ENCODE peak calls at places on chromosomes 5 and 9, in nine cellular contexts. One of them, this sample, is unnamed.

GRCh38 chr5:93519737-93520136 is 61.3 kb downstream of the NR2F1-AS1 start:
- DNase-seq in aorta: no peak
- DNase-seq in fibroblast of lung: peak; percentile 46
- DNase-seq in kidney epithelial cell: no peak
- DNase-seq in left ventricle myocardium inferior: no peak
- DNase-seq in CD8-positive, alpha-beta memory T cell: no peak
- DNase-seq in pancreas: no peak
- DNase-seq in brain microvascular endothelial cell: no peak
- DNase-seq in astrocyte of the cerebellum: no peak
- DNase-seq in this sample: no peak

GRCh38 chr9:116700882-116701836 is 14.1 kb downstream of the TRIM32 start:
- DNase-seq in brain microvascular endothelial cell: no peak
- DNase-seq in astrocyte of the cerebellum: no peak
- DNase-seq in fibroblast of lung: no peak
- DNase-seq in aorta: no peak
- DNase-seq in left ventricle myocardium inferior: no peak
- DNase-seq in pancreas: no peak
- DNase-seq in kidney epithelial cell: no peak
- DNase-seq in CD8-positive, alpha-beta memory T cell: no peak
- DNase-seq in this sample: no peak

GRCh38 chr5:132477784-132478497 is 12.6 kb downstream of the IRF1 start:
- DNase-seq in aorta: no peak
- DNase-seq in kidney epithelial cell: no peak
- DNase-seq in left ventricle myocardium inferior: peak; percentile 11
- DNase-seq in pancreas: no peak
- DNase-seq in astrocyte of the cerebellum: no peak
- DNase-seq in brain microvascular endothelial cell: no peak
- DNase-seq in fibroblast of lung: no peak
- DNase-seq in CD8-positive, alpha-beta memory T cell: no peak
- DNase-seq in this sample: no peak

GRCh38 chr5:123125172-123125508 is 36.1 kb downstream of the PRDM6 start:
- DNase-seq in pancreas: no peak
- DNase-seq in CD8-positive, alpha-beta memory T cell: no peak
- DNase-seq in left ventricle myocardium inferior: no peak
- DNase-seq in kidney epithelial cell: no peak
- DNase-seq in brain microvascular endothelial cell: no peak
- DNase-seq in astrocyte of the cerebellum: no peak
- DNase-seq in fibroblast of lung: peak; percentile 63
- DNase-seq in aorta: no peak
- DNase-seq in this sample: no peak

GRCh38 chr5:167158588-167158987 is 1132.9 kb upstream of the WWC1 start:
- DNase-seq in fibroblast of lung: no peak
- DNase-seq in astrocyte of the cerebellum: no peak
- DNase-seq in left ventricle myocardium inferior: no peak
- DNase-seq in pancreas: no peak
- DNase-seq in aorta: no peak
- DNase-seq in brain microvascular endothelial cell: no peak
- DNase-seq in CD8-positive, alpha-beta memory T cell: no peak
- DNase-seq in kidney epithelial cell: no peak
- DNase-seq in this sample: no peak

GRCh38 chr9:94983552-94983951 is 257.1 kb downstream of the AOPEP start:
- DNase-seq in kidney epithelial cell: no peak
- DNase-seq in brain microvascular endothelial cell: no peak
- DNase-seq in astrocyte of the cerebellum: no peak
- DNase-seq in left ventricle myocardium inferior: no peak
- DNase-seq in fibroblast of lung: no peak
- DNase-seq in aorta: no peak
- DNase-seq in pancreas: no peak
- DNase-seq in CD8-positive, alpha-beta memory T cell: no peak
- DNase-seq in this sample: no peak

GRCh38 chr5:168329302-168329701 is 37.9 kb downstream of the WWC1 start:
- DNase-seq in brain microvascular endothelial cell: no peak
- DNase-seq in pancreas: no peak
- DNase-seq in fibroblast of lung: no peak
- DNase-seq in left ventricle myocardium inferior: no peak
- DNase-seq in astrocyte of the cerebellum: no peak
- DNase-seq in CD8-positive, alpha-beta memory T cell: no peak
- DNase-seq in kidney epithelial cell: no peak
- DNase-seq in aorta: no peak
- DNase-seq in this sample: no peak

GRCh38 chr9:88481933-88482332 is 53.0 kb upstream of the NXNL2 start:
- DNase-seq in kidney epithelial cell: no peak
- DNase-seq in brain microvascular endothelial cell: no peak
- DNase-seq in aorta: no peak
- DNase-seq in left ventricle myocardium inferior: no peak
- DNase-seq in pancreas: no peak
- DNase-seq in CD8-positive, alpha-beta memory T cell: no peak
- DNase-seq in fibroblast of lung: no peak
- DNase-seq in astrocyte of the cerebellum: no peak
- DNase-seq in this sample: no peak

GRCh38 chr5:98927988-98928801 is 612 bp downstream of the CHD1 start:
- DNase-seq in astrocyte of the cerebellum: no peak
- DNase-seq in kidney epithelial cell: no peak
- DNase-seq in aorta: peak; percentile 81
- DNase-seq in pancreas: peak; percentile 83
- DNase-seq in fibroblast of lung: peak; percentile 65
- DNase-seq in left ventricle myocardium inferior: peak; percentile 74
- DNase-seq in CD8-positive, alpha-beta memory T cell: peak; percentile 45
- DNase-seq in brain microvascular endothelial cell: peak; percentile 26
- DNase-seq in this sample: peak; percentile 57

DNA sequence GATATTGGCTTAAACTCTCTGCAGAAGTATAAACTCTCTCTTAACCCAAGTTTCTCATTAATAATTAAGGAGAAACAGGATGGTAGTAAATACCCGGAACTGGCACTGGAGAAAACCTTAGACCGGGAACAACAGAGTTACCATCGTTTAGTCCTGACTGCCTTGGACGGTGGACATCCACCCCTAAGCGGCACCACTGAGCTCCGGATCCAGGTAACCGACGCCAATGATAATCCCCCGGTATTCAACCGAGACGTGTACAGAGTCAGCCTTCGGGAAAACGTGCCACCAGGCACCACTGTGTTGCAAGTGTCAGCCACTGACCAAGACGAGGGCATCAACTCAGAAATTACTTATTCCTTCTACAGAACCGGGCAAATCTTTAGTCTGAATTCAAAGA is 861 bp downstream of the PCDHGB5 start:
- DNase-seq in kidney epithelial cell: no peak
- DNase-seq in pancreas: no peak
- DNase-seq in fibroblast of lung: no peak
- DNase-seq in CD8-positive, alpha-beta memory T cell: no peak
- DNase-seq in aorta: no peak
- DNase-seq in brain microvascular endothelial cell: no peak
- DNase-seq in astrocyte of the cerebellum: no peak
- DNase-seq in left ventricle myocardium inferior: no peak
- DNase-seq in this sample: no peak
- H3K4me3 ChIP-seq in kidney epithelial cell: no peak overlapping the region
- H3K4me3 ChIP-seq in pancreas: peak overlapping the region; percentile 13
- H3K4me3 ChIP-seq in fibroblast of lung: peak overlapping the region; percentile 30
- H3K4me3 ChIP-seq in CD8-positive, alpha-beta memory T cell: no peak overlapping the region
- H3K4me3 ChIP-seq in aorta: no peak overlapping the region
- H3K4me3 ChIP-seq in brain microvascular endothelial cell: no peak overlapping the region
- H3K4me3 ChIP-seq in astrocyte of the cerebellum: no peak overlapping the region
- H3K4me3 ChIP-seq in left ventricle myocardium inferior: peak overlapping the region; percentile 39
- H3K4me3 ChIP-seq in this sample: no peak overlapping the region

GRCh38 chr9:137009938-137010732 is 13.8 kb upstream of the CLIC3 start:
- DNase-seq in pancreas: no peak
- DNase-seq in fibroblast of lung: no peak
- DNase-seq in brain microvascular endothelial cell: no peak
- DNase-seq in kidney epithelial cell: no peak
- DNase-seq in astrocyte of the cerebellum: no peak
- DNase-seq in left ventricle myocardium inferior: no peak
- DNase-seq in aorta: no peak
- DNase-seq in CD8-positive, alpha-beta memory T cell: no peak
- DNase-seq in this sample: no peak

GRCh38 chr9:137007816-137008270 is 11.5 kb upstream of the CLIC3 start:
- DNase-seq in pancreas: no peak
- DNase-seq in fibroblast of lung: no peak
- DNase-seq in aorta: no peak
- DNase-seq in brain microvascular endothelial cell: no peak
- DNase-seq in astrocyte of the cerebellum: no peak
- DNase-seq in left ventricle myocardium inferior: no peak
- DNase-seq in kidney epithelial cell: no peak
- DNase-seq in CD8-positive, alpha-beta memory T cell: no peak
- DNase-seq in this sample: no peak

GRCh38 chr9:137008312-137008711 is 11.9 kb upstream of the CLIC3 start:
- DNase-seq in aorta: no peak
- DNase-seq in fibroblast of lung: no peak
- DNase-seq in brain microvascular endothelial cell: no peak
- DNase-seq in CD8-positive, alpha-beta memory T cell: no peak
- DNase-seq in pancreas: no peak
- DNase-seq in astrocyte of the cerebellum: no peak
- DNase-seq in kidney epithelial cell: no peak
- DNase-seq in left ventricle myocardium inferior: no peak
- DNase-seq in this sample: no peak

GRCh38 chr9:137011130-137011529 is 14.8 kb upstream of the CLIC3 start:
- DNase-seq in brain microvascular endothelial cell: no peak
- DNase-seq in aorta: no peak
- DNase-seq in kidney epithelial cell: no peak
- DNase-seq in left ventricle myocardium inferior: no peak
- DNase-seq in CD8-positive, alpha-beta memory T cell: no peak
- DNase-seq in pancreas: no peak
- DNase-seq in astrocyte of the cerebellum: no peak
- DNase-seq in fibroblast of lung: no peak
- DNase-seq in this sample: no peak

GRCh38 chr9:137009217-137009616 is 12.8 kb upstream of the CLIC3 start:
- DNase-seq in astrocyte of the cerebellum: no peak
- DNase-seq in left ventricle myocardium inferior: no peak
- DNase-seq in pancreas: no peak
- DNase-seq in brain microvascular endothelial cell: no peak
- DNase-seq in fibroblast of lung: no peak
- DNase-seq in kidney epithelial cell: no peak
- DNase-seq in CD8-positive, alpha-beta memory T cell: no peak
- DNase-seq in aorta: no peak
- DNase-seq in this sample: no peak
- H3K4me3 ChIP-seq in astrocyte of the cerebellum: no peak overlapping the region
- H3K4me3 ChIP-seq in left ventricle myocardium inferior: no peak overlapping the region
- H3K4me3 ChIP-seq in pancreas: no peak overlapping the region
- H3K4me3 ChIP-seq in brain microvascular endothelial cell: no peak overlapping the region
- H3K4me3 ChIP-seq in fibroblast of lung: no peak overlapping the region
- H3K4me3 ChIP-seq in kidney epithelial cell: no peak overlapping the region
- H3K4me3 ChIP-seq in CD8-positive, alpha-beta memory T cell: no peak overlapping the region
- H3K4me3 ChIP-seq in aorta: no peak overlapping the region
- H3K4me3 ChIP-seq in this sample: no peak overlapping the region

GRCh38 chr5:35672995-35673394 is 55.3 kb downstream of the SPEF2 start:
- DNase-seq in pancreas: no peak
- DNase-seq in aorta: no peak
- DNase-seq in CD8-positive, alpha-beta memory T cell: peak; percentile 34
- DNase-seq in fibroblast of lung: no peak
- DNase-seq in kidney epithelial cell: no peak
- DNase-seq in left ventricle myocardium inferior: no peak
- DNase-seq in brain microvascular endothelial cell: no peak
- DNase-seq in astrocyte of the cerebellum: no peak
- DNase-seq in this sample: no peak

GRCh38 chr5:35668320-35668719 is 50.7 kb downstream of the SPEF2 start:
- DNase-seq in left ventricle myocardium inferior: no peak
- DNase-seq in CD8-positive, alpha-beta memory T cell: no peak
- DNase-seq in pancreas: no peak
- DNase-seq in fibroblast of lung: no peak
- DNase-seq in astrocyte of the cerebellum: no peak
- DNase-seq in aorta: no peak
- DNase-seq in brain microvascular endothelial cell: no peak
- DNase-seq in kidney epithelial cell: no peak
- DNase-seq in this sample: no peak

GRCh38 chr5:35674049-35674448 is 56.4 kb downstream of the SPEF2 start:
- DNase-seq in astrocyte of the cerebellum: no peak
- DNase-seq in CD8-positive, alpha-beta memory T cell: no peak
- DNase-seq in kidney epithelial cell: no peak
- DNase-seq in aorta: no peak
- DNase-seq in left ventricle myocardium inferior: no peak
- DNase-seq in pancreas: no peak
- DNase-seq in fibroblast of lung: no peak
- DNase-seq in brain microvascular endothelial cell: no peak
- DNase-seq in this sample: no peak

GRCh38 chr5:35668794-35669193 is 51.1 kb downstream of the SPEF2 start:
- DNase-seq in kidney epithelial cell: no peak
- DNase-seq in aorta: no peak
- DNase-seq in CD8-positive, alpha-beta memory T cell: no peak
- DNase-seq in astrocyte of the cerebellum: no peak
- DNase-seq in fibroblast of lung: no peak
- DNase-seq in pancreas: no peak
- DNase-seq in left ventricle myocardium inferior: no peak
- DNase-seq in brain microvascular endothelial cell: no peak
- DNase-seq in this sample: no peak

GRCh38 chr5:35671516-35671915 is 53.9 kb downstream of the SPEF2 start:
- DNase-seq in astrocyte of the cerebellum: no peak
- DNase-seq in brain microvascular endothelial cell: no peak
- DNase-seq in fibroblast of lung: peak; percentile 13
- DNase-seq in aorta: no peak
- DNase-seq in CD8-positive, alpha-beta memory T cell: peak; percentile 41
- DNase-seq in kidney epithelial cell: no peak
- DNase-seq in left ventricle myocardium inferior: no peak
- DNase-seq in pancreas: no peak
- DNase-seq in this sample: no peak
- H3K4me3 ChIP-seq in astrocyte of the cerebellum: no peak overlapping the region
- H3K4me3 ChIP-seq in brain microvascular endothelial cell: no peak overlapping the region
- H3K4me3 ChIP-seq in fibroblast of lung: no peak overlapping the region
- H3K4me3 ChIP-seq in aorta: no peak overlapping the region
- H3K4me3 ChIP-seq in CD8-positive, alpha-beta memory T cell: no peak overlapping the region
- H3K4me3 ChIP-seq in kidney epithelial cell: no peak overlapping the region
- H3K4me3 ChIP-seq in left ventricle myocardium inferior: no peak overlapping the region
- H3K4me3 ChIP-seq in pancreas: no peak overlapping the region
- H3K4me3 ChIP-seq in this sample: no peak overlapping the region

DNA sequence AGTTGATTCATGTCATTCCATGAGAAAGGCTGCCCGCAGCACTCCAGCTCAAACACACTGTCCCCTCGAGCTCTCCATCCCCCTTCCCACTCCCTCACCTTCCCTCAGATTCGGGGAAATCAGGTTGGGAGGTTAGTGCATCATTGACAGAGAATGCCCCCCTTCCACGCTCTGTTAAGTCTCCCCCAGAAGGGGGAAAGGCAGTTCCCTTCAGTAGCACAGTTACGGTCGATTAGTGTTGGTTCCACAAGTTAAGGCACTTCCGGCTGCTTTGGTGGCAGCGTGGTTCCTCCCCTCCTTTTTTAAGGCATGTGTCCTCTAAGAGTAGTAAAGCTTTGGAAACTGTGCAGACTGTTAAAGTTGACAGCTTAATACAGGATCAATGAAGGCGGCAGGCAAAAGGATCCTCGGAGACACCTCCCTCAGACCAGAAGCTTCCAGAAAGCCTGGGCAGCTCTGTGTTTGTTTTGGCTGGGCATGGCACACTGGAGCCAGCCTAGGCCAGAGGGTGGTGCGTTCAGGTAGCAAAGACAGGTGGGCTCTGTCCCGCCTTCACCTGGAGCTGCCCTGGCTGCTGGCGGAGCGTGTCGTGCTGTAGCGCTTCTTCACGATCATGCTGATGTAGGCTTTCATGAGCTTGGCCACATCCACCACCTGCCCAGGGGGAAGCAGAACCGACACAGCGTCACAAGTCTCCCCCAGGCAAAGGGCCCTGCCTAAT is 49.5 kb upstream of the RETREG1 start:
- DNase-seq in pancreas: peak; percentile 80
- DNase-seq in astrocyte of the cerebellum: no peak
- DNase-seq in CD8-positive, alpha-beta memory T cell: no peak
- DNase-seq in aorta: no peak
- DNase-seq in left ventricle myocardium inferior: no peak
- DNase-seq in fibroblast of lung: no peak
- DNase-seq in kidney epithelial cell: peak; percentile 18
- DNase-seq in brain microvascular endothelial cell: no peak
- DNase-seq in this sample: no peak
- H3K4me3 ChIP-seq in pancreas: peak overlapping the region; percentile 14
- H3K4me3 ChIP-seq in astrocyte of the cerebellum: no peak overlapping the region
- H3K4me3 ChIP-seq in CD8-positive, alpha-beta memory T cell: no peak overlapping the region
- H3K4me3 ChIP-seq in aorta: no peak overlapping the region
- H3K4me3 ChIP-seq in left ventricle myocardium inferior: peak overlapping the region; percentile 5
- H3K4me3 ChIP-seq in fibroblast of lung: no peak overlapping the region
- H3K4me3 ChIP-seq in kidney epithelial cell: no peak overlapping the region
- H3K4me3 ChIP-seq in brain microvascular endothelial cell: no peak overlapping the region
- H3K4me3 ChIP-seq in this sample: peak overlapping the region; percentile 33

GRCh38 chr9:107275530-107275929 is 7.5 kb upstream of the RAD23B start:
- DNase-seq in aorta: no peak
- DNase-seq in CD8-positive, alpha-beta memory T cell: no peak
- DNase-seq in astrocyte of the cerebellum: no peak
- DNase-seq in brain microvascular endothelial cell: no peak
- DNase-seq in left ventricle myocardium inferior: no peak
- DNase-seq in kidney epithelial cell: no peak
- DNase-seq in fibroblast of lung: no peak
- DNase-seq in pancreas: no peak
- DNase-seq in this sample: no peak
- H3K4me3 ChIP-seq in aorta: no peak overlapping the region
- H3K4me3 ChIP-seq in CD8-positive, alpha-beta memory T cell: no peak overlapping the region
- H3K4me3 ChIP-seq in astrocyte of the cerebellum: no peak overlapping the region
- H3K4me3 ChIP-seq in brain microvascular endothelial cell: no peak overlapping the region
- H3K4me3 ChIP-seq in left ventricle myocardium inferior: no peak overlapping the region
- H3K4me3 ChIP-seq in kidney epithelial cell: no peak overlapping the region
- H3K4me3 ChIP-seq in fibroblast of lung: no peak overlapping the region
- H3K4me3 ChIP-seq in pancreas: no peak overlapping the region
- H3K4me3 ChIP-seq in this sample: no peak overlapping the region

This sample was measured in breast epithelium.